ENCODE peak calls at places on chromosomes 6 and 20, in nine cellular contexts. S, A, W, Z, G, D, J, R and P are unnamed samples.

GRCh38 chr6:20755631-20756030 is 221.4 kb downstream of the CDKAL1 start:
- DNase-seq in G (no peak), J (no peak), R (no peak), Z (no peak), D (no peak), A (no peak), S (peak; percentile 79), W (peak; percentile 21), P (no peak)

GRCh38 chr6:45650527-45651135 is 272.9 kb upstream of the SUPT3H start:
- DNase-seq in R (no peak), J (no peak), Z (no peak), G (no peak), A (peak; percentile 16), D (peak; percentile 19), S (peak; percentile 96), W (peak; percentile 90), P (no peak)

GRCh38 chr20:10985536-10985935 is 311.7 kb upstream of the JAG1 start:
- DNase-seq in R (no peak), S (peak; percentile 16), G (no peak), Z (no peak), W (peak; percentile 69), J (no peak), D (no peak), A (no peak), P (no peak)

GRCh38 chr6:129136751-129137150 is 253.8 kb downstream of the LAMA2 start:
- DNase-seq in D (no peak), J (no peak), G (no peak), W (no peak), A (no peak), Z (no peak), S (no peak), R (no peak), P (no peak)

GRCh38 chr6:37830225-37830624 is 10.7 kb downstream of the ZFAND3 start:
- DNase-seq in W (no peak), G (peak; percentile 32), J (no peak), A (no peak), D (no peak), S (no peak), R (no peak), Z (no peak), P (no peak)

GRCh38 chr6:41639556-41640371 is 1.5 kb downstream of the MDFI start:
- DNase-seq in J (peak; percentile 48), D (peak; percentile 60), Z (no peak), R (no peak), A (no peak), W (no peak), S (no peak), G (no peak), P (no peak)

GRCh38 chr6:149967591-149967990 is 3.8 kb downstream of the ULBP1 start:
- DNase-seq in R (no peak), A (no peak), G (no peak), S (no peak), D (no peak), J (no peak), W (no peak), Z (no peak), P (no peak)

GRCh38 chr20:49647509-49647908 is 66.2 kb downstream of the B4GALT5 start:
- DNase-seq in Z (no peak), R (no peak), W (peak; percentile 38), S (peak; percentile 73), G (no peak), A (no peak), J (no peak), D (no peak), P (no peak)

GRCh38 chr6:16187185-16187584 is 51.2 kb upstream of the GMPR start:
- DNase-seq in Z (no peak), J (no peak), A (no peak), R (no peak), S (no peak), G (no peak), D (no peak), W (no peak), P (no peak)

GRCh38 chr6:158737710-158738615 is 81.2 kb downstream of the EZR start:
- DNase-seq in S (peak; percentile 81), J (no peak), Z (no peak), A (peak; percentile 92), D (no peak), W (peak; percentile 63), G (no peak), R (no peak), P (no peak)

GRCh38 chr20:33275215-33275614 is 7.8 kb upstream of the BPIFB1 start:
- DNase-seq in Z (no peak), W (no peak), D (no peak), A (no peak), G (no peak), S (no peak), R (no peak), J (no peak), P (no peak)

GRCh38 chr6:108117427-108118358 is 43.2 kb upstream of the OSTM1 start:
- DNase-seq in D (peak; percentile 47), J (peak; percentile 88), G (no peak), R (peak; percentile 74), W (peak; percentile 41), S (no peak), A (no peak), Z (peak; percentile 65), P (peak; percentile 63)

GRCh38 chr6:29723666-29724588 is 693 bp downstream of the HLA-F start:
- DNase-seq in A (no peak), R (peak; percentile 27), W (peak; percentile 47), Z (peak; percentile 27), S (no peak), J (peak; percentile 80), D (peak; percentile 16), G (peak; percentile 39), P (peak; percentile 68)

GRCh38 chr6:117545161-117545595 is 57.1 kb downstream of the GOPC start:
- DNase-seq in R (no peak), A (no peak), S (peak; percentile 85), W (no peak), G (no peak), D (peak; percentile 47), Z (peak; percentile 81), J (no peak), P (no peak)

GRCh38 chr20:54766483-54766882 is 291.1 kb downstream of the DOK5 start:
- DNase-seq in A (no peak), D (no peak), J (no peak), S (no peak), W (no peak), Z (no peak), R (no peak), G (no peak), P (no peak)

GRCh38 chr6:163573503-163574179 is 159.1 kb downstream of the QKI start:
- DNase-seq in Z (no peak), R (no peak), S (no peak), W (no peak), D (no peak), G (no peak), A (no peak), J (peak; percentile 30), P (no peak)

GRCh38 chr20:4713401-4713800 is 8.3 kb upstream of the PRND start:
- DNase-seq in J (no peak), D (no peak), Z (no peak), A (peak; percentile 79), W (peak; percentile 65), S (peak; percentile 98), R (no peak), G (no peak), P (no peak)

GRCh38 chr6:105402090-105402980 is 547 bp downstream of the PREP start:
- DNase-seq in G (peak; percentile 49), D (peak; percentile 49), W (peak; percentile 70), S (peak; percentile 7), Z (peak; percentile 23), J (peak; percentile 40), A (no peak), R (peak; percentile 44), P (peak; percentile 21)
- H3K36me3 ChIP-seq in G (no peaks in the 10 kb centered on the region), D (no peaks in the 10 kb centered on the region), W (no peaks in the 10 kb centered on the region), S (no peaks in the 10 kb centered on the region), Z (no peaks in the 10 kb centered on the region), J (no peaks in the 10 kb centered on the region), A (no peaks in the 10 kb centered on the region), R (peaks cover 3% of the 10 kb centered on the region), P (no peaks in the 10 kb centered on the region)

DNA sequence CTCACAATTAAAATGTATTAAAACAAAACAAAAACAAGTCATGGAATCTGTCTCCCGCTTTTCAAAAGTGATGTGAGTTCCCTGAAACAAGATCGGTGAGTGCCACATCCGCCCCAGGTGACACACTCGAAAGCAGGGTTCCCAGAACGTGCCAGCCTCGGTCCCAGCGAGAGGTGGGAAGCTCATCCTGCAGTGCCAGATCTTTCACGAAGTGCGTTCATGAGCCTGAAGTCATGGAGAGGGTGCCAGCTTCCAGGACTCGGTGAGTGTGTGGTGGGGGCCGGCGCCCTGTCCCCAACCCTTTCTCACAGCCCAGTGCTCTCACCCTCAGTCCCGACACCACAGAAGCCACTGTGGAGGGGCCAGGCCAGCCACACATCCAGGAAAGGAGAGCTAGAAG is 127.4 kb downstream of the WDR27 start:
- DNase-seq in S (no peak), D (no peak), G (no peak), A (no peak), Z (no peak), R (no peak), J (no peak), W (no peak), P (no peak)
- TF ChIP-seq EZH2phosphoT487 in S (no peak), D (no peak), G (no peak), A (no peak), Z (no peak), R (no peak), J (no peak), W (no peak), P (no peak)

GRCh38 chr6:11615214-11615602 is 77.7 kb downstream of the TMEM170B start:
- DNase-seq in W (peak; percentile 71), D (no peak), R (no peak), J (no peak), A (no peak), Z (no peak), S (peak; percentile 71), G (no peak), P (no peak)
- H3K4me2 ChIP-seq in W (peak overlapping the region; percentile 23), D (no peak overlapping the region), R (no peak overlapping the region), J (no peak overlapping the region), A (no peak overlapping the region), Z (no peak overlapping the region), S (no peak overlapping the region), G (no peak overlapping the region), P (no peak overlapping the region)

GRCh38 chr20:35716330-35716729 is 17.1 kb downstream of the ROMO1 start:
- DNase-seq in R (no peak), J (no peak), D (no peak), S (no peak), Z (no peak), W (no peak), G (no peak), A (no peak), P (no peak)
- H3K36me3 ChIP-seq in R (peaks cover 85% of the 10 kb centered on the region), J (peaks cover 97% of the 10 kb centered on the region), D (peaks cover 5% of the 10 kb centered on the region), S (peaks cover 89% of the 10 kb centered on the region), Z (peaks cover 40% of the 10 kb centered on the region), W (peaks cover 92% of the 10 kb centered on the region), G (peaks cover 100% of the 10 kb centered on the region), A (peaks cover 83% of the 10 kb centered on the region), P (peaks cover 58% of the 10 kb centered on the region)